ENCODE peak calls at places on chromosomes 7 and 10, in four cellular contexts. One of them, this sample, is unnamed.

GRCh38 chr10:117980216-117980615 is 66.5 kb downstream of the RAB11FIP2 start:
- DNase-seq in A549: peak; percentile 14
- DNase-seq in HepG2: no peak
- DNase-seq in GM12878: no peak
- DNase-seq in this sample: no peak

GRCh38 chr7:76196786-76197185 is 4.9 kb upstream of the SRRM3 start:
- DNase-seq in A549: no peak
- DNase-seq in HepG2: no peak
- DNase-seq in GM12878: no peak
- DNase-seq in this sample: no peak

GRCh38 chr7:134431805-134432204 is 27.1 kb downstream of the AKR1B1 start:
- DNase-seq in A549: peak; percentile 49
- DNase-seq in HepG2: peak; percentile 15
- DNase-seq in GM12878: no peak
- DNase-seq in this sample: no peak

GRCh38 chr7:134470864-134471263 is 12.0 kb upstream of the AKR1B1 start:
- DNase-seq in A549: peak; percentile 70
- DNase-seq in GM12878: no peak
- DNase-seq in HepG2: peak; percentile 47
- DNase-seq in this sample: peak; percentile 18

GRCh38 chr7:142880886-142881505 is 4.5 kb downstream of the TRPV6 start:
- DNase-seq in A549: peak; percentile 29
- DNase-seq in HepG2: peak; percentile 23
- DNase-seq in GM12878: no peak
- DNase-seq in this sample: peak; percentile 82

GRCh38 chr10:109959571-109960145 is 36.3 kb upstream of the XPNPEP1 start:
- DNase-seq in A549: no peak
- DNase-seq in GM12878: no peak
- DNase-seq in HepG2: no peak
- DNase-seq in this sample: no peak

GRCh38 chr7:116733924-116734591 is 62.1 kb downstream of the MET start:
- DNase-seq in A549: no peak
- DNase-seq in GM12878: no peak
- DNase-seq in HepG2: no peak
- DNase-seq in this sample: no peak

GRCh38 chr7:8035647-8036518 is 67.3 kb downstream of the GLCCI1 start:
- DNase-seq in HepG2: peak; percentile 44
- DNase-seq in GM12878: peak; percentile 23
- DNase-seq in A549: peak; percentile 35
- DNase-seq in this sample: no peak

GRCh38 chr10:75977146-75977545 is 545.7 kb downstream of the LRMDA start:
- DNase-seq in HepG2: no peak
- DNase-seq in GM12878: no peak
- DNase-seq in A549: no peak
- DNase-seq in this sample: no peak

GRCh38 chr10:120841522-120842189 is 9.5 kb upstream of the WDR11 start:
- DNase-seq in GM12878: no peak
- DNase-seq in HepG2: peak; percentile 82
- DNase-seq in A549: no peak
- DNase-seq in this sample: no peak

GRCh38 chr7:45923290-45923689 is 2.2 kb upstream of the IGFBP3 start:
- DNase-seq in GM12878: no peak
- DNase-seq in A549: peak; percentile 81
- DNase-seq in HepG2: peak; percentile 23
- DNase-seq in this sample: peak; percentile 48

GRCh38 chr7:80284848-80285247 is 150.2 kb downstream of the GNAI1 start:
- DNase-seq in HepG2: no peak
- DNase-seq in GM12878: no peak
- DNase-seq in A549: no peak
- DNase-seq in this sample: no peak

GRCh38 chr7:85529197-85529596 is 342.3 kb upstream of the SEMA3D start:
- DNase-seq in GM12878: no peak
- DNase-seq in HepG2: no peak
- DNase-seq in A549: no peak
- DNase-seq in this sample: no peak

GRCh38 chr10:12709516-12709915 is 292.0 kb downstream of the CCDC3 start:
- DNase-seq in GM12878: no peak
- DNase-seq in HepG2: no peak
- DNase-seq in A549: peak; percentile 55
- DNase-seq in this sample: no peak

GRCh38 chr7:10412426-10413019 is 561.1 kb upstream of the PHF14 start:
- DNase-seq in GM12878: no peak
- DNase-seq in A549: peak; percentile 41
- DNase-seq in HepG2: peak; percentile 30
- DNase-seq in this sample: peak; percentile 36

GRCh38 chr10:78771215-78771614 is 297.6 kb upstream of the ZMIZ1 start:
- DNase-seq in HepG2: no peak
- DNase-seq in A549: no peak
- DNase-seq in GM12878: no peak
- DNase-seq in this sample: no peak

GRCh38 chr10:28859791-28860190 is 182.5 kb downstream of the BAMBI start:
- DNase-seq in GM12878: no peak
- DNase-seq in HepG2: no peak
- DNase-seq in A549: no peak
- DNase-seq in this sample: no peak

GRCh38 chr7:445563-446288 is 73.9 kb downstream of the PDGFA start:
- DNase-seq in A549: no peak
- DNase-seq in HepG2: no peak
- DNase-seq in GM12878: no peak
- DNase-seq in this sample: no peak

GRCh38 chr7:156147104-156147503 is 334.8 kb upstream of the SHH start:
- DNase-seq in HepG2: peak; percentile 13
- DNase-seq in GM12878: no peak
- DNase-seq in A549: no peak
- DNase-seq in this sample: no peak

GRCh38 chr10:96690755-96691730 is 29.3 kb downstream of the PIK3AP1 start:
- DNase-seq in HepG2: no peak
- DNase-seq in GM12878: no peak
- DNase-seq in A549: no peak
- DNase-seq in this sample: no peak

GRCh38 chr10:98074315-98074911 is 44.0 kb upstream of the CRTAC1 start:
- DNase-seq in A549: no peak
- DNase-seq in GM12878: no peak
- DNase-seq in HepG2: no peak
- DNase-seq in this sample: no peak

GRCh38 chr7:111370002-111370401 is 192.3 kb downstream of the IMMP2L start:
- DNase-seq in HepG2: no peak
- DNase-seq in GM12878: no peak
- DNase-seq in A549: no peak
- DNase-seq in this sample: no peak

GRCh38 chr7:21300692-21301091 is 127.2 kb upstream of the SP4 start:
- DNase-seq in HepG2: peak; percentile 6
- DNase-seq in A549: peak; percentile 2
- DNase-seq in GM12878: no peak
- DNase-seq in this sample: peak; percentile 8

GRCh38 chr7:120740348-120740747 is 117.6 kb downstream of the TSPAN12 start:
- DNase-seq in A549: no peak
- DNase-seq in GM12878: no peak
- DNase-seq in HepG2: no peak
- DNase-seq in this sample: peak; percentile 37

GRCh38 chr10:100968037-100968736 is 1.1 kb upstream of the SEMA4G start:
- DNase-seq in A549: no peak
- DNase-seq in GM12878: no peak
- DNase-seq in HepG2: no peak
- DNase-seq in this sample: no peak

GRCh38 chr10:128144547-128144946 is 18.3 kb upstream of the MKI67 start:
- DNase-seq in HepG2: no peak
- DNase-seq in GM12878: no peak
- DNase-seq in A549: no peak
- DNase-seq in this sample: no peak

GRCh38 chr7:130490888-130491771 is 755 bp upstream of the MEST start:
- DNase-seq in A549: no peak
- DNase-seq in GM12878: no peak
- DNase-seq in HepG2: no peak
- DNase-seq in this sample: no peak

GRCh38 chr7:86130268-86130667 is 513.4 kb upstream of the GRM3 start:
- DNase-seq in HepG2: no peak
- DNase-seq in A549: no peak
- DNase-seq in GM12878: no peak
- DNase-seq in this sample: no peak

GRCh38 chr7:101096957-101097347 is 11.7 kb downstream of the TRIM56 start:
- DNase-seq in A549: no peak
- DNase-seq in HepG2: no peak
- DNase-seq in GM12878: no peak
- DNase-seq in this sample: no peak

GRCh38 chr7:92717982-92718716 is 118.2 kb downstream of the CDK6 start:
- DNase-seq in HepG2: peak; percentile 20
- DNase-seq in A549: peak; percentile 36
- DNase-seq in GM12878: no peak
- DNase-seq in this sample: no peak

GRCh38 chr10:63825111-63825510 is 303.9 kb downstream of the REEP3 start:
- DNase-seq in GM12878: no peak
- DNase-seq in A549: no peak
- DNase-seq in HepG2: no peak
- DNase-seq in this sample: no peak

GRCh38 chr7:132395375-132395774 is 180.9 kb downstream of the PLXNA4 start:
- DNase-seq in GM12878: no peak
- DNase-seq in A549: no peak
- DNase-seq in HepG2: no peak
- DNase-seq in this sample: no peak

GRCh38 chr7:132402096-132402495 is 174.2 kb downstream of the PLXNA4 start:
- DNase-seq in A549: no peak
- DNase-seq in HepG2: no peak
- DNase-seq in GM12878: no peak
- DNase-seq in this sample: no peak

GRCh38 chr7:132399367-132399766 is 176.9 kb downstream of the PLXNA4 start:
- DNase-seq in HepG2: no peak
- DNase-seq in A549: no peak
- DNase-seq in GM12878: no peak
- DNase-seq in this sample: no peak

GRCh38 chr7:132400667-132401142 is 175.6 kb downstream of the PLXNA4 start:
- DNase-seq in HepG2: no peak
- DNase-seq in GM12878: no peak
- DNase-seq in A549: no peak
- DNase-seq in this sample: no peak

DNA sequence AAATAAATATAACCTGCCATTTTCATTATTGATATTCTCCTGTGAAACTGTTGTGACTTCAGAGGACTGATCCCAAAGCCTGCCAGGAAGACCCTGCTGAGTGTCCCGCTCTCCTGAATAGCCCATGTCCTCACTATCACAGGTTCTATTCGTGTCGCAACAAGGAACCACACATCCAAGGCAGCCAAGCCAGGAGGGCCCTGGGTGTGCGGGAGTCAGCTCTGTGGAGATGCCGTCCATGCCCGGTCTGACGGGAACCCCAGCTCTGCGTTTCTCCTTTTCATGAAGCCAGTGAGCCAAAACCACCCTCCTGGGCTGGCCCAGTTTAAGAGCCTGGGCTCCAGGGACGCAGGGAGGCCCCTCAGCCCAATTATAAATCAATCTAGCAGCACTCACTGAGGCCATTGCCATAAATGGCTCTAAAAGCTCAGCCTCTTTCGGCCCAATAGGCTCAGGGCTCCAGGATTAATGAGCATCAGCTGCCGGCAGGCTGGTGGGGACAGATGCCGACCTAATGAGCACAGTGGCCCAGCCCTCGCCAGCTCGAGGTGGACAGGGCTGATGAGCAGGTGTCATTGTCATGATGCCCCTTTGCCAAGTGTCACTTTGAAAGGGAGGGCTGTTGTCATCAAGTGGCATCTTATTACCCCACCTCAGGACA is 177.9 kb downstream of the PLXNA4 start:
- DNase-seq in HepG2: no peak
- DNase-seq in A549: no peak
- DNase-seq in GM12878: no peak
- DNase-seq in this sample: no peak
- TF ChIP-seq CHD4 in HepG2: no peak
- TF ChIP-seq CHD4 in A549: no peak
- TF ChIP-seq CHD4 in GM12878: no peak
- TF ChIP-seq CHD4 in this sample: no peak

DNA sequence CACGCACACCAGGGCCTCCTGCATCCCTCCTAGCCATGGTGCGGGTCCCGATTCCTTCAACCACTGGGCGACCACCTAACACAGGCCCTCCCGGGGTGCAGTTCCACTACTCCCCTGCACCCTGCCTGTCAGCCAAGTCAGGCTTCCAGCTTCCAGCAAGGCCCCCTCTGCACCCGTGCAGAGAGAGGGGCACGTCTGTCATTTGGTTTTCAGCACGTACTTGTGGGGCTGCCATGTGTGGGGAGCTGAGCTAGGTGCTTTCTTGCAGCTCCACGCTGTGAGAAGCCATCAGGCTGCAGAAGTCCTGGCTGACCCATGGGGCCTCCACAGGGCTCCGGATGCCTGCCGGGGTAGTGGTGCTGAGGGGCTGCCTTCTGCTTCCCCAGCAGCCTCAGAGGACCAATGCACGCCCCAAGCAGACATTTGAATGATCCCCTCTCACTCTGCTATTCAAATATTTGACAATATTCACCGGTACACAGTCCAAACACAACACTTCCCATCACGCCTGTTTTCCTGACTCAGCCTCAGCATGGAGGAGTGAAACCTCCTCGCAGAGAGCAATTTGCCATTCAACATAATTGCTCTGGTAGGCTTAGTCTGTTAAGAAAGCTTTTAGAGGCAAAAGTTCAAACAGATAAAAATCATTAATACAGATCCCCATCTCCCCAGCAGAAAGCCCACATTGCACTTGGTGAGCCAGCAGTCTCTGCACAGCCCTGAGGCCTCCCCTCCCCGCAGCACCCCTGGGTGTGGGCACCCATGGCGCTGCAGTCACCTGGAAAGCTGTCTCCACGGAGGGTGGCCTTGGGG is 449.9 kb downstream of the PTPRN2 start:
- DNase-seq in A549: no peak
- DNase-seq in HepG2: no peak
- DNase-seq in GM12878: no peak
- DNase-seq in this sample: no peak
- TF ChIP-seq CHD4 in A549: no peak
- TF ChIP-seq CHD4 in HepG2: no peak
- TF ChIP-seq CHD4 in GM12878: no peak
- TF ChIP-seq CHD4 in this sample: no peak

DNA sequence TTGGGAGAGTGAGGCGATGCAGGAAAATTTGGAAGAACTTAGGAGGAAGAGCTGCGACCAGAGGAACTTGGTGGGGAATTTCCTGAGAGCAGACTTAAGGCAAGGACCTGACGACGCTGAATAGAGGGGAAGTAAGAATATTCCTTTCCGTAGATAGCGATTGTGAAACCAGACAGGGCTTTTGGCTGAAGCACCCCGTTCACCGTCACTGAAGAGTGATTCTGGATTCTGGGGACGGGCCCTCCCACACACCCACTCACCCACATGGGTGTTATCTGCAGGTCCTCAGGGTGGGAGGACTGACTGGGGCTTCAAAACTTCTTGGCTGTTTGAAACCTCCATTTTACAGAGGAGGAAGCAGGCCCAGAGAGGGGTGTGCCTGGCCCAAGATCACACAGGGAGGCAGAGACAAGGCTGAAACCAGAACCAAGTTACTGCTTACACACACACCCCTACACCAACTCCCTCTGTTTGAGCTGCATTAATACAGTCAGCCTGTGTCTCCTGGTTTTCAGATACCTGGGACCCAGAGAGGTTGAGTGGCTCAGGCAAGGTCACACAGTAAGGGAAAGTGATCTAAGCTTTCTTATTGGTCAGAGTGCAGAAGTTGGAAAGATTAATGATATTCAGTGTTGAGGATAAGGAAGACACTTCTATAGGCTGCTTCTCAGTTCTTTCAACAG is 37.2 kb upstream of the CDH23 start:
- DNase-seq in HepG2: no peak
- DNase-seq in GM12878: no peak
- DNase-seq in A549: no peak
- DNase-seq in this sample: peak; percentile 95
- TF ChIP-seq CHD4 in HepG2: no peak
- TF ChIP-seq CHD4 in GM12878: no peak
- TF ChIP-seq CHD4 in A549: no peak
- TF ChIP-seq CHD4 in this sample: peak; percentile 30

GRCh38 chr10:30447125-30447799 is 13.3 kb downstream of the MAP3K8 start:
- DNase-seq in GM12878: no peak
- DNase-seq in A549: no peak
- DNase-seq in HepG2: no peak
- DNase-seq in this sample: no peak
- TF ChIP-seq CHD4 in GM12878: no peak
- TF ChIP-seq CHD4 in A549: no peak
- TF ChIP-seq CHD4 in HepG2: no peak
- TF ChIP-seq CHD4 in this sample: no peak

This sample was measured in K562.